ENCODE peak calls at places on chromosomes 4 and X, in five cellular contexts. One of them, this sample, is unnamed.

GRCh38 chr4:1072830-1073446 is 40.4 kb downstream of the RNF212 start:
- DNase-seq in kidney: no peak
- DNase-seq in pancreas: peak; percentile 69
- DNase-seq in neural progenitor cell: peak; percentile 65
- DNase-seq in mammary epithelial cell: peak; percentile 55
- DNase-seq in this sample: no peak

GRCh38 chr4:152159773-152160172 is 376.1 kb downstream of the FBXW7 start:
- DNase-seq in pancreas: no peak
- DNase-seq in neural progenitor cell: no peak
- DNase-seq in kidney: no peak
- DNase-seq in mammary epithelial cell: no peak
- DNase-seq in this sample: no peak

GRCh38 chrX:700936-701335 is 70.3 kb downstream of the SHOX start:
- DNase-seq in pancreas: no peak
- DNase-seq in neural progenitor cell: no peak
- DNase-seq in kidney: no peak
- DNase-seq in mammary epithelial cell: no peak
- DNase-seq in this sample: peak; percentile 73

GRCh38 chrX:78595901-78596502 is 63.1 kb downstream of the RTL3 start:
- DNase-seq in mammary epithelial cell: no peak
- DNase-seq in pancreas: no peak
- DNase-seq in kidney: no peak
- DNase-seq in neural progenitor cell: peak; percentile 64
- DNase-seq in this sample: no peak

GRCh38 chr4:155921597-155921996 is 18.1 kb downstream of the TDO2 start:
- DNase-seq in kidney: no peak
- DNase-seq in pancreas: no peak
- DNase-seq in neural progenitor cell: no peak
- DNase-seq in mammary epithelial cell: no peak
- DNase-seq in this sample: no peak

GRCh38 chr4:528296-528695 is 29.3 kb downstream of the PIGG start:
- DNase-seq in neural progenitor cell: no peak
- DNase-seq in mammary epithelial cell: no peak
- DNase-seq in kidney: no peak
- DNase-seq in pancreas: no peak
- DNase-seq in this sample: peak; percentile 3

GRCh38 chr4:118032691-118033090 is 1.6 kb upstream of the NDST3 start:
- DNase-seq in mammary epithelial cell: peak; percentile 51
- DNase-seq in kidney: no peak
- DNase-seq in neural progenitor cell: no peak
- DNase-seq in pancreas: no peak
- DNase-seq in this sample: peak; percentile 71

GRCh38 chr4:80454561-80454960 is 119.0 kb downstream of the CFAP299 start:
- DNase-seq in neural progenitor cell: no peak
- DNase-seq in mammary epithelial cell: no peak
- DNase-seq in kidney: no peak
- DNase-seq in pancreas: no peak
- DNase-seq in this sample: no peak

GRCh38 chr4:37890501-37891220 is at the start of gene TBC1D1:
- DNase-seq in pancreas: peak; percentile 69
- DNase-seq in neural progenitor cell: peak; percentile 48
- DNase-seq in kidney: peak; percentile 91
- DNase-seq in mammary epithelial cell: peak; percentile 16
- DNase-seq in this sample: peak; percentile 41

GRCh38 chrX:74251006-74251930 is 52.7 kb upstream of the ZCCHC13 start:
- DNase-seq in neural progenitor cell: no peak
- DNase-seq in mammary epithelial cell: peak; percentile 50
- DNase-seq in pancreas: no peak
- DNase-seq in kidney: no peak
- DNase-seq in this sample: peak; percentile 77

GRCh38 chr4:99180367-99181169 is 36.5 kb upstream of the ADH4 start:
- DNase-seq in mammary epithelial cell: peak; percentile 74
- DNase-seq in kidney: no peak
- DNase-seq in pancreas: no peak
- DNase-seq in neural progenitor cell: no peak
- DNase-seq in this sample: peak; percentile 5

GRCh38 chr4:73896416-73896815 is 27.2 kb downstream of the CXCL1 start:
- DNase-seq in mammary epithelial cell: no peak
- DNase-seq in kidney: no peak
- DNase-seq in pancreas: no peak
- DNase-seq in neural progenitor cell: no peak
- DNase-seq in this sample: no peak

GRCh38 chr4:155811171-155811570 is 52.4 kb downstream of the GUCY1B1 start:
- DNase-seq in mammary epithelial cell: no peak
- DNase-seq in kidney: no peak
- DNase-seq in pancreas: no peak
- DNase-seq in neural progenitor cell: no peak
- DNase-seq in this sample: no peak

GRCh38 chrX:140503714-140504351 is 1.0 kb downstream of the SOX3 start:
- DNase-seq in neural progenitor cell: peak; percentile 75
- DNase-seq in pancreas: peak; percentile 6
- DNase-seq in kidney: peak; percentile 73
- DNase-seq in mammary epithelial cell: no peak
- DNase-seq in this sample: no peak

GRCh38 chrX:38768079-38768478 is 33.2 kb upstream of the MID1IP1 start:
- DNase-seq in neural progenitor cell: no peak
- DNase-seq in pancreas: no peak
- DNase-seq in mammary epithelial cell: peak; percentile 6
- DNase-seq in kidney: no peak
- DNase-seq in this sample: no peak

GRCh38 chr4:153679476-153679875 is 4.6 kb upstream of the TLR2 start:
- DNase-seq in mammary epithelial cell: no peak
- DNase-seq in neural progenitor cell: no peak
- DNase-seq in pancreas: no peak
- DNase-seq in kidney: no peak
- DNase-seq in this sample: no peak

GRCh38 chr4:76585897-76586360 is 150.9 kb downstream of the SHROOM3 start:
- DNase-seq in kidney: peak; percentile 94
- DNase-seq in pancreas: peak; percentile 91
- DNase-seq in mammary epithelial cell: peak; percentile 95
- DNase-seq in neural progenitor cell: peak; percentile 91
- DNase-seq in this sample: peak; percentile 95

GRCh38 chr4:40536032-40536431 is 93.6 kb downstream of the RBM47 start:
- DNase-seq in pancreas: no peak
- DNase-seq in kidney: no peak
- DNase-seq in neural progenitor cell: no peak
- DNase-seq in mammary epithelial cell: no peak
- DNase-seq in this sample: no peak

GRCh38 chr4:184441461-184442392 is 32.6 kb downstream of the IRF2 start:
- DNase-seq in kidney: no peak
- DNase-seq in pancreas: no peak
- DNase-seq in mammary epithelial cell: no peak
- DNase-seq in neural progenitor cell: no peak
- DNase-seq in this sample: no peak

GRCh38 chr4:184437988-184438774 is 36.2 kb downstream of the IRF2 start:
- DNase-seq in kidney: no peak
- DNase-seq in mammary epithelial cell: no peak
- DNase-seq in neural progenitor cell: no peak
- DNase-seq in pancreas: no peak
- DNase-seq in this sample: no peak

GRCh38 chr4:184440593-184441358 is 33.6 kb downstream of the IRF2 start:
- DNase-seq in neural progenitor cell: no peak
- DNase-seq in kidney: no peak
- DNase-seq in mammary epithelial cell: no peak
- DNase-seq in pancreas: no peak
- DNase-seq in this sample: no peak

GRCh38 chr4:184439386-184439785 is 35.0 kb downstream of the IRF2 start:
- DNase-seq in neural progenitor cell: no peak
- DNase-seq in mammary epithelial cell: no peak
- DNase-seq in kidney: no peak
- DNase-seq in pancreas: no peak
- DNase-seq in this sample: no peak

GRCh38 chr4:184439856-184440592 is 34.3 kb downstream of the IRF2 start:
- DNase-seq in kidney: no peak
- DNase-seq in pancreas: peak; percentile 22
- DNase-seq in mammary epithelial cell: no peak
- DNase-seq in neural progenitor cell: no peak
- DNase-seq in this sample: peak; percentile 50
- H3K4me1 ChIP-seq in kidney: no peaks in the 10 kb centered on the region
- H3K4me1 ChIP-seq in pancreas: peaks cover 6% of the 10 kb centered on the region
- H3K4me1 ChIP-seq in mammary epithelial cell: no peaks in the 10 kb centered on the region
- H3K4me1 ChIP-seq in neural progenitor cell: peaks cover 16% of the 10 kb centered on the region
- H3K4me1 ChIP-seq in this sample: no peaks in the 10 kb centered on the region

GRCh38 chrX:17596546-17597205 is 140.6 kb upstream of the SCML1 start:
- DNase-seq in neural progenitor cell: no peak
- DNase-seq in pancreas: no peak
- DNase-seq in kidney: no peak
- DNase-seq in mammary epithelial cell: no peak
- DNase-seq in this sample: no peak
- H3K4me1 ChIP-seq in neural progenitor cell: no peaks in the 10 kb centered on the region
- H3K4me1 ChIP-seq in pancreas: no peaks in the 10 kb centered on the region
- H3K4me1 ChIP-seq in kidney: peaks cover 51% of the 10 kb centered on the region
- H3K4me1 ChIP-seq in mammary epithelial cell: peaks cover 47% of the 10 kb centered on the region
- H3K4me1 ChIP-seq in this sample: no peaks in the 10 kb centered on the region

GRCh38 chr4:7361256-7361655 is 73.5 kb downstream of the PSAPL1 start:
- DNase-seq in neural progenitor cell: peak; percentile 48
- DNase-seq in mammary epithelial cell: no peak
- DNase-seq in kidney: peak; percentile 37
- DNase-seq in pancreas: no peak
- DNase-seq in this sample: no peak

GRCh38 chr4:7357296-7357680 is 77.4 kb downstream of the PSAPL1 start:
- DNase-seq in kidney: peak; percentile 28
- DNase-seq in pancreas: no peak
- DNase-seq in mammary epithelial cell: no peak
- DNase-seq in neural progenitor cell: no peak
- DNase-seq in this sample: no peak

GRCh38 chr4:7360802-7361201 is 73.9 kb downstream of the PSAPL1 start:
- DNase-seq in pancreas: no peak
- DNase-seq in neural progenitor cell: no peak
- DNase-seq in kidney: peak; percentile 31
- DNase-seq in mammary epithelial cell: no peak
- DNase-seq in this sample: no peak

GRCh38 chr4:7358100-7358735 is 76.5 kb downstream of the PSAPL1 start:
- DNase-seq in mammary epithelial cell: peak; percentile 78
- DNase-seq in pancreas: no peak
- DNase-seq in kidney: peak; percentile 56
- DNase-seq in neural progenitor cell: no peak
- DNase-seq in this sample: peak; percentile 37

GRCh38 chr4:7359302-7360063 is 75.2 kb downstream of the PSAPL1 start:
- DNase-seq in neural progenitor cell: no peak
- DNase-seq in mammary epithelial cell: no peak
- DNase-seq in kidney: peak; percentile 43
- DNase-seq in pancreas: no peak
- DNase-seq in this sample: no peak
- H3K4me1 ChIP-seq in neural progenitor cell: peaks cover 26% of the 10 kb centered on the region
- H3K4me1 ChIP-seq in mammary epithelial cell: no peaks in the 10 kb centered on the region
- H3K4me1 ChIP-seq in kidney: no peaks in the 10 kb centered on the region
- H3K4me1 ChIP-seq in pancreas: no peaks in the 10 kb centered on the region
- H3K4me1 ChIP-seq in this sample: peaks cover 2% of the 10 kb centered on the region

GRCh38 chrX:50107470-50107869 is 93.3 kb downstream of the AKAP4 start:
- DNase-seq in neural progenitor cell: no peak
- DNase-seq in pancreas: no peak
- DNase-seq in mammary epithelial cell: peak; percentile 63
- DNase-seq in kidney: no peak
- DNase-seq in this sample: no peak

GRCh38 chrX:50103866-50104566 is 96.8 kb downstream of the AKAP4 start:
- DNase-seq in pancreas: no peak
- DNase-seq in kidney: no peak
- DNase-seq in neural progenitor cell: no peak
- DNase-seq in mammary epithelial cell: no peak
- DNase-seq in this sample: no peak

GRCh38 chrX:50106051-50106450 is 94.8 kb downstream of the AKAP4 start:
- DNase-seq in neural progenitor cell: no peak
- DNase-seq in kidney: no peak
- DNase-seq in pancreas: no peak
- DNase-seq in mammary epithelial cell: no peak
- DNase-seq in this sample: no peak

GRCh38 chrX:50111762-50112161 is 89.0 kb downstream of the AKAP4 start:
- DNase-seq in neural progenitor cell: no peak
- DNase-seq in mammary epithelial cell: peak; percentile 2
- DNase-seq in kidney: peak; percentile 73
- DNase-seq in pancreas: peak; percentile 60
- DNase-seq in this sample: no peak

DNA sequence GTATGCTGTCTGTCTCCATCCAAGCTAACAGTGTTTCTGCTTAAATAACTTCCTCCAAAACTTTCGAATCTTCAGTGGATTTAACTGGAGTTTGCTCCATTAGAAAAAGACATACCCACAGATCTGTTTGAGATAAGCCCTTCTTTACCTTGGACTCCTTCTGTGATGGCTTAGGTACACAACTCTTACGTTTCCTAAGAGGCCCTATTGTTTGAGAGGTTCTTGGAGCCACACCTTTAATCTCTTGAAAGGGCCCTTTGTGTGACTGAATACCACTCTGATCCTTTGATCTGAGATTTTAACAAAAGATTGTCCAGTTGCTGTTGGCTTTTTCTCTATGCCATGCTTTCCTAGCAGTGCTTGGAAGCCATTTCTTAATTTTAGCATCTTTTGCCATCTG is 92.5 kb downstream of the AKAP4 start:
- DNase-seq in neural progenitor cell: peak; percentile 41
- DNase-seq in mammary epithelial cell: peak; percentile 37
- DNase-seq in kidney: no peak
- DNase-seq in pancreas: no peak
- DNase-seq in this sample: no peak
- H3K4me1 ChIP-seq in neural progenitor cell: no peaks in the 10 kb centered on the region
- H3K4me1 ChIP-seq in mammary epithelial cell: no peaks in the 10 kb centered on the region
- H3K4me1 ChIP-seq in kidney: no peaks in the 10 kb centered on the region
- H3K4me1 ChIP-seq in pancreas: no peaks in the 10 kb centered on the region
- H3K4me1 ChIP-seq in this sample: no peaks in the 10 kb centered on the region